ENCODE peak calls at places on chromosomes 2 and 18, in four cellular contexts. P is GM12878, L is K562, Y is endothelial cell of umbilical vein. I is an unnamed sample.

GRCh38 chr18:1050012-1050657 is 145.5 kb downstream of the ADCYAP1 start:
- DNase-seq in P (no peak), Y (no peak), L (peak), I (no peak)

GRCh38 chr18:10973579-10974260 is 175.6 kb downstream of the PIEZO2 start:
- DNase-seq in Y (peak), P (no peak), L (no peak), I (peak)

GRCh38 chr2:223204537-223204936 is 152.5 kb downstream of the KCNE4 start:
- DNase-seq in L (no peak), Y (no peak), P (no peak), I (no peak)

GRCh38 chr2:138125306-138125900 is 161.1 kb downstream of the HNMT start:
- DNase-seq in L (no peak), P (no peak), Y (no peak), I (no peak)

GRCh38 chr18:22703883-22704626 is 229.1 kb upstream of the RBBP8 start:
- DNase-seq in L (peak), P (no peak), Y (peak), I (peak)

GRCh38 chr2:1588051-1588993 is 156.0 kb downstream of the PXDN start:
- DNase-seq in Y (no peak), P (no peak), L (no peak), I (no peak)

GRCh38 chr18:37567061-37567993 is 1.7 kb upstream of the CELF4 start:
- DNase-seq in P (no peak), Y (no peak), L (no peak), I (no peak)

GRCh38 chr18:36454258-36454657 is 156.7 kb downstream of the FHOD3 start:
- DNase-seq in P (no peak), Y (no peak), L (no peak), I (no peak)

GRCh38 chr2:20524412-20525040 is 77.7 kb downstream of the RHOB start:
- DNase-seq in P (no peak), Y (no peak), L (peak), I (no peak)

GRCh38 chr2:174577967-174578589 is 19.5 kb downstream of the WIPF1 start:
- DNase-seq in P (no peak), Y (peak), L (no peak), I (peak)
- TF ChIP-seq FOS in P (no peak), Y (no peak), L (no peak), I (no peak)

GRCh38 chr2:5925620-5926019 is 233.4 kb downstream of the SOX11 start:
- DNase-seq in L (no peak), Y (no peak), P (no peak), I (no peak)

GRCh38 chr2:5915926-5916325 is 223.7 kb downstream of the SOX11 start:
- DNase-seq in L (no peak), P (no peak), Y (no peak), I (peak)

GRCh38 chr2:5923957-5924945 is 232.1 kb downstream of the SOX11 start:
- DNase-seq in Y (no peak), P (no peak), L (no peak), I (no peak)

GRCh38 chr2:5926896-5927512 is 234.8 kb downstream of the SOX11 start:
- DNase-seq in L (no peak), Y (no peak), P (no peak), I (no peak)

DNA sequence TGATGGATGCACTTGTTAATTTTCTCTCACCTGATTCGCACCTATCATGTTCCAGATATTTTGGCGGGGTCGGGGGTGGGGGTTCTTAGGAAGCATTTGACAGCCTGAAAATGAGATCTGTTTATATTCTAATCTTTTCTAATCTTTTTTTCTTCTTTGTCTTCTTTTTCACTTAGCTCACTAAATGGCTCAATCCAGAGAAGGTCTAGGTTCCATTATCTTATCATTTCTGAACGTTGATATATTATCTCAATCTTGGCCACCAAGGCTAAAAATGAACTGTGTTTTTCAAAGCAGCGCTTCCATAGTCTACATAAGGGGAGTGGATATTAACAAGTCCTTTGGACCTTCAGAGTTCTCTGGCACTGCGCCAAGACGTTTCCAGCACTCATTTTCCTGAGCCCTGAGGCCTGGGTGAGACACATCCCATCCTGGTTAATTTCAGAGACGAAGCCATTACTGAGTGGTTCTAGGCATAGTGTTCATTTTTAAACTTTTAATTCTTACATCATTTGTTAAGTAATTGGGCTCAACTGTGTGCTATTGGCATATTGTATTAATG is 229.0 kb downstream of the SOX11 start:
- DNase-seq in P (no peak), Y (no peak), L (no peak), I (no peak)
- TF ChIP-seq FOS in P (no peak), Y (no peak), L (no peak), I (no peak)

DNA sequence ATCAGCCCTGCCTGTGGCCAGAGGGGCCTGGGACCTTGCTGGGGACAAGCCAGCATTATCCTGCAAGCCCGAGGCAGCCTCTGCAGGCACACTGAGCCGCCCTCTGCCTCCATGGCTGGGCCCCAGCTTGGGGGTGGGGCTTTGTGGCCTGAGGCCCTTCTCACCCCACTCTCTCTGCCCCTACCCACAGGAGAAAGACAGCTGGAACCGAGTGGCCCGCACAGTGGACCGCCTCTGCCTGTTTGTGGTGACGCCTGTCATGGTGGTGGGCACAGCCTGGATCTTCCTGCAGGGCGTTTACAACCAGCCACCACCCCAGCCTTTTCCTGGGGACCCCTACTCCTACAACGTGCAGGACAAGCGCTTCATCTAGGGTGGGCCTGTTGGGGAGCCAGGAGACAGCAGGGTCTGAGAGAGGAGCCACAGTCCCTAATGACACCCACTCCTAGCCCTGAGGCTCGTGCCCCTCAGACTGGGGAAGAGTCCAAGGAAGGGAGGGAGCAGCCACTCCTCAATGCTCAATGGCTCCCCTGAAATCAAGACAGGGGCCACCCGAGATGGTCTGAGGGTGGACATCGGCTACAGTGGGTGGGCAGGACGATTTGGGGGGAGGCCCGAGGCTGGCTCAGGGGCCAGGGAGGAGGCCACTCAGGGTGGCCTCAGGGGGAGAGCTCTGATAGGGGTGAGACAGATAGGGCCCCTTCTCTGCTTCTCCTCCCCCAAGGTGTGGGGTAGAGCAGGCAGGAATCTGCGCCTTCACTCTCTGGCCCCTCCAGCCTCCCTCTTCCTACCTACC is 4.4 kb upstream of the CHRNG start:
- DNase-seq in L (no peak), Y (no peak), P (no peak), I (no peak)
- TF ChIP-seq FOS in L (no peak), Y (no peak), P (no peak), I (no peak)

DNA sequence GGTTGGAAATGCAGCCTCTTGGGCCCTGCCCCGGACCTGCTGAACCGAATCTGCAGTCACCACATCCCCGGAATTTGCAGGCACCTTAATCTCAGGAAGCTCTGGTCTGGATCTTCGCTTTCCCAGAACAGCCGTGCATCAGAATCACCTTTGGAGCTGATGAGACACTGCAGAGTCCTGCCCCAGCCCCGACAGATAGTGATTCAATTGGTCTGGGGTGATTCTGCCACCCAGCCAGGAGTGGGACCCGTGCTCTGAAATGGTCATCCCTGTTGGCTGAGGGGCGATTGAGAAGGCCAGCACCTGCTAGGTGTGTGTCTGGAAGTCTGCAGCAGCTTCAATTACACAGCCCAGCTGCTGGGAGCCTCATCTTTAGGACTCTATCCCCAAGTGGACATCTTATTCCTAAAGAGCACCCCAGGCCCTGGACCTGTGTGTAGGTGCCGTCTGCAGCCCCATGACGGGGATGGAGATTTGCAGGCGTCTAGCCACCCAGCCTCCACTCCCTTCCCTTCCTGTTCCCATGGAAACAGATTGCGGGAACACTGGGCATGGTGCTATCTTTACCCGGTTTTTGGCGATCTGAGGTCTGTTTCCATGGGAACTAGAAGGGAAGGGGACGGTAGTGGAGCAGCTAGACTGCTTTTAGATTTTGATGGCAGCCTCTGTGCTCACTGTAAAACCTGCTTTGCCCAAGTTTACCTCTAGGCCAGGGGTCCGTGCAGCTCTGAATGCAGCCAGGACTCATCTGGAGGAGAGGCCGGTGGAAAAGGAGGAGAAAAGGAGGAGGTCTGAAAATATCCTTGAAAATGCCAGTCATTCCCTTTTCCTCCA is 156.1 kb downstream of the LDLRAD4 start:
- DNase-seq in P (no peak), L (no peak), Y (no peak), I (no peak)
- TF ChIP-seq FOS in P (no peak), L (no peak), Y (no peak), I (no peak)

GRCh38 chr2:140893685-140894084 is 1237.1 kb downstream of the LRP1B start:
- DNase-seq in P (no peak), Y (no peak), L (no peak), I (peak)
- TF ChIP-seq FOS in P (no peak), Y (no peak), L (no peak), I (peak)

GRCh38 chr2:31522742-31523141 is 58.0 kb downstream of the SRD5A2 start:
- DNase-seq in L (no peak), Y (no peak), P (no peak), I (no peak)
- TF ChIP-seq FOS in L (no peak), Y (no peak), P (no peak), I (no peak)

DNA sequence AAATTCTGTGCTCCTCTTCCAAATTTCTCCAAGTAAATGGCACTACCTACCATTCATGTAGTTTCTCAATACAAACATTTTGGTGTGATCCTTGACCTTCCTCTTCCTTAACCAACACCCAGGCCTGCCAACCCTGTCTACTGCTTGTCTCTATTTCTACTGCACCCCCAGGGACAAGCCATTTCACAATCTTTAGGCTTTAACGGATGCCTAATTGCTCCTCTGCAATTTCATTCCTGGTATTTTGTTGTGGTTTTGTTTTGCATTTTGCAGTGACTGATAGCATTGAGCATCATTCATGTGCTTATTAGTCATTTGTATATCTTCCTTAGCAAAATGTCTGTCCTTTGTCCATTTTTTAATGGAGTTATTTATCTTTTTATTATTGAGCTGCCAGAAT is 10.0 kb downstream of the FAP start:
- DNase-seq in P (no peak), L (no peak), Y (no peak), I (peak)
- TF ChIP-seq FOS in P (no peak), L (no peak), Y (no peak), I (peak)

DNA sequence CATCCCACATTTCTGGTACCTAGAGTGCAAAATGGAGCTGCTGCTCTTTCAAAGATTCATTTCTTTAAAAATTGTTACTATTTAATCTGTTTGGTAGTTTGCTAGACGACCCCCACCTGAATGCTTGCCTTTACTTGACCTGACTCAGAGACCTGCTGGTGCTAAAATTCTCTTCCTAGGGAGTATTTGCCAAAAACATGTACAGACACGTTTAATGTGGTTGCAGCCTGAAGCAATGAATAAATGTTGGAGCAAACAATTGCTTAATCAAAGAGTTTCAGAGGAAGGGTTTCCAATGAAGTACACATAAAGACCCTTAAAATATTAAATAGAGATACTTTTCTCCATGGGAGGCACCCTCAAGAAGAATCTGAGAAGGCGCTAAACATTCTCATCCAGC is 734.4 kb downstream of the CBLN2 start:
- DNase-seq in Y (no peak), P (no peak), L (no peak), I (no peak)
- TF ChIP-seq FOS in Y (no peak), P (no peak), L (no peak), I (no peak)

GRCh38 chr2:217106650-217107014 is 246.8 kb upstream of the TNP1 start:
- DNase-seq in Y (no peak), L (peak), P (no peak), I (peak)
- TF ChIP-seq FOS in Y (no peak), L (no peak), P (no peak), I (no peak)

GRCh38 chr2:162385516-162385915 is 41.6 kb downstream of the GCA start:
- DNase-seq in Y (no peak), P (no peak), L (no peak), I (no peak)
- TF ChIP-seq FOS in Y (no peak), P (no peak), L (no peak), I (no peak)